ENCODE peak calls at places on chromosome 18, in seven cellular contexts. M is Peyer's patch, G is left ventricle myocardium inferior, S is neural crest cell, A is T-helper 1 cell, R is M059J, F is heart right ventricle. I is an unnamed sample.

GRCh38 chr18:34342960-34343359 is 118.2 kb upstream of the NOL4 start:
- DNase-seq in M (no peak), G (no peak), S (no peak), A (no peak), R (peak), F (no peak), I (no peak)

GRCh38 chr18:21740474-21740723 is 193 bp upstream of the MIB1 start:
- DNase-seq in M (peak), G (peak), S (no peak), A (peak), R (peak), F (no peak), I (no peak)

GRCh38 chr18:36411745-36412168 is 114.2 kb downstream of the FHOD3 start:
- DNase-seq in M (no peak), G (no peak), S (no peak), A (no peak), R (peak), F (no peak), I (peak)

GRCh38 chr18:48643262-48643661 is 104.4 kb downstream of the CTIF start:
- DNase-seq in M (no peak), G (no peak), S (no peak), A (no peak), R (no peak), F (no peak), I (no peak)

GRCh38 chr18:23228102-23229051 is 93.1 kb downstream of the CABLES1 start:
- DNase-seq in M (no peak), G (peak), S (no peak), A (no peak), R (peak), F (no peak), I (peak)

GRCh38 chr18:57004366-57005121 is 142.3 kb upstream of the BOD1L2 start:
- DNase-seq in M (no peak), G (no peak), S (no peak), A (no peak), R (peak), F (no peak), I (peak)

GRCh38 chr18:11114653-11115052 is 34.7 kb downstream of the PIEZO2 start:
- DNase-seq in M (no peak), G (no peak), S (no peak), A (no peak), R (peak), F (no peak), I (no peak)

GRCh38 chr18:63099848-63100625 is 219.5 kb downstream of the BCL2 start:
- DNase-seq in M (peak), G (peak), S (no peak), A (no peak), R (no peak), F (peak), I (no peak)

GRCh38 chr18:69935319-69936190 is 12.1 kb downstream of the CD226 start:
- DNase-seq in M (no peak), G (no peak), S (no peak), A (peak), R (no peak), F (no peak), I (no peak)

GRCh38 chr18:63758616-63759015 is 16.6 kb upstream of the SERPINB7 start:
- DNase-seq in M (no peak), G (no peak), S (no peak), A (no peak), R (no peak), F (no peak), I (peak)

GRCh38 chr18:57025525-57025924 is 121.4 kb upstream of the BOD1L2 start:
- DNase-seq in M (no peak), G (no peak), S (no peak), A (no peak), R (peak), F (no peak), I (no peak)

GRCh38 chr18:69567813-69568488 is 167.3 kb downstream of the DOK6 start:
- DNase-seq in M (no peak), G (no peak), S (no peak), A (no peak), R (peak), F (no peak), I (peak)

GRCh38 chr18:2821695-2822094 is 25.1 kb upstream of the EMILIN2 start:
- DNase-seq in M (no peak), G (no peak), S (no peak), A (no peak), R (no peak), F (no peak), I (no peak)

GRCh38 chr18:23133860-23134779 is 1.2 kb upstream of the CABLES1 start:
- DNase-seq in M (peak), G (no peak), S (no peak), A (no peak), R (peak), F (no peak), I (peak)

GRCh38 chr18:41266616-41267015 is 688.4 kb upstream of the PIK3C3 start:
- DNase-seq in M (no peak), G (no peak), S (no peak), A (no peak), R (peak), F (no peak), I (no peak)

GRCh38 chr18:31510319-31510718 is 12.3 kb downstream of the DSG2 start:
- DNase-seq in M (no peak), G (no peak), S (no peak), A (no peak), R (no peak), F (no peak), I (peak)

GRCh38 chr18:43001821-43002220 is 113.7 kb downstream of the RIT2 start:
- DNase-seq in M (no peak), G (no peak), S (no peak), A (no peak), R (peak), F (no peak), I (no peak)

GRCh38 chr18:2932247-2933181 is 80.4 kb downstream of the LPIN2 start:
- DNase-seq in M (no peak), G (no peak), S (peak), A (peak), R (peak), F (no peak), I (peak)

GRCh38 chr18:43596106-43596712 is 318.9 kb upstream of the SYT4 start:
- DNase-seq in M (no peak), G (no peak), S (no peak), A (no peak), R (peak), F (no peak), I (peak)

I was measured in DMS53.